ENCODE peak calls at places on chromosomes 3 and 15, in ten cellular contexts. G is dermis blood vessel endothelial cell; R is activated naive CD8-positive, alpha-beta T cell treated with anti-CD3 and anti-CD28 coated beads, Interleukin-2, amount 50 U/mL, for 24 hours; K is Calu3; C is GF-D8; Y is memory B cell; V is tibial nerve; P is H9; Q is CD8-positive, alpha-beta memory T cell; A is ELF-1. Z is an unnamed sample.

GRCh38 chr3:111582114-111582461 is 13.1 kb downstream of the ZBED2 start:
- DNase-seq in G (no peak), R (no peak), K (no peak), C (no peak), Y (no peak), V (no peak), P (no peak), Q (no peak), A (no peak), Z (no peak)

GRCh38 chr3:133509482-133509881 is 64.0 kb upstream of the CDV3 start:
- DNase-seq in G (no peak), R (no peak), K (no peak), C (no peak), Y (no peak), V (no peak), P (no peak), Q (no peak), A (no peak), Z (no peak)

GRCh38 chr3:172177046-172177445 is 137.7 kb downstream of the FNDC3B start:
- DNase-seq in G (peak), R (no peak), K (no peak), C (no peak), Y (no peak), V (peak), P (no peak), Q (no peak), A (no peak), Z (no peak)

GRCh38 chr3:45803252-45803935 is 7.1 kb upstream of the SLC6A20 start:
- DNase-seq in G (no peak), R (no peak), K (no peak), C (no peak), Y (no peak), V (no peak), P (no peak), Q (no peak), A (no peak), Z (no peak)

GRCh38 chr3:132854856-132855535 is 132.8 kb upstream of the NPHP3 start:
- DNase-seq in G (no peak), R (no peak), K (no peak), C (no peak), Y (no peak), V (no peak), P (peak), Q (no peak), A (peak), Z (no peak)

GRCh38 chr15:100170280-100170654 is 171.5 kb downstream of the ADAMTS17 start:
- DNase-seq in G (no peak), R (peak), K (no peak), C (no peak), Y (no peak), V (no peak), P (no peak), Q (no peak), A (no peak), Z (peak)

GRCh38 chr15:32994810-32995424 is 199.6 kb downstream of the FMN1 start:
- DNase-seq in G (peak), R (no peak), K (no peak), C (no peak), Y (peak), V (no peak), P (no peak), Q (no peak), A (no peak), Z (no peak)

GRCh38 chr3:129741794-129742193 is 135.3 kb upstream of the PLXND1 start:
- DNase-seq in G (no peak), R (no peak), K (no peak), C (no peak), Y (no peak), V (no peak), P (no peak), Q (no peak), A (no peak), Z (no peak)

GRCh38 chr15:99118801-99119546 is 14.1 kb downstream of the SYNM start:
- DNase-seq in G (no peak), R (no peak), K (no peak), C (no peak), Y (no peak), V (no peak), P (no peak), Q (no peak), A (no peak), Z (no peak)

GRCh38 chr3:123883111-123883510 is 1.0 kb downstream of the MYLK start:
- DNase-seq in G (no peak), R (no peak), K (no peak), C (no peak), Y (no peak), V (no peak), P (no peak), Q (no peak), A (no peak), Z (no peak)

GRCh38 chr3:143973352-143974021 is 1.9 kb downstream of the DIPK2A start:
- DNase-seq in G (peak), R (no peak), K (no peak), C (no peak), Y (no peak), V (peak), P (no peak), Q (no peak), A (peak), Z (no peak)

GRCh38 chr3:126127452-126127851 is 43.5 kb upstream of the SLC41A3 start:
- DNase-seq in G (no peak), R (no peak), K (no peak), C (no peak), Y (no peak), V (no peak), P (no peak), Q (no peak), A (no peak), Z (no peak)

GRCh38 chr15:74983725-74984231 is 11.6 kb upstream of the SCAMP5 start:
- DNase-seq in G (peak), R (peak), K (peak), C (no peak), Y (no peak), V (no peak), P (no peak), Q (no peak), A (no peak), Z (no peak)

GRCh38 chr3:190097617-190098016 is 23.1 kb downstream of the P3H2 start:
- DNase-seq in G (peak), R (no peak), K (no peak), C (no peak), Y (no peak), V (no peak), P (no peak), Q (no peak), A (no peak), Z (peak)

GRCh38 chr15:45618813-45619212 is 16.0 kb upstream of the SQOR start:
- DNase-seq in G (no peak), R (no peak), K (no peak), C (no peak), Y (no peak), V (no peak), P (no peak), Q (no peak), A (no peak), Z (no peak)

GRCh38 chr3:191961036-191961435 is 500.1 kb downstream of the PYDC2 start:
- DNase-seq in G (no peak), R (no peak), K (no peak), C (no peak), Y (no peak), V (no peak), P (no peak), Q (no peak), A (no peak), Z (no peak)

GRCh38 chr3:46984591-46985459 is 5.4 kb downstream of the NBEAL2 start:
- DNase-seq in G (no peak), R (no peak), K (no peak), C (no peak), Y (no peak), V (no peak), P (no peak), Q (no peak), A (no peak), Z (no peak)

GRCh38 chr15:31488437-31489204 is 162.0 kb downstream of the KLF13 start:
- DNase-seq in G (peak), R (no peak), K (peak), C (peak), Y (peak), V (peak), P (peak), Q (no peak), A (peak), Z (peak)

GRCh38 chr15:59256538-59256937 is 49.9 kb downstream of the LDHAL6B start:
- DNase-seq in G (no peak), R (no peak), K (peak), C (no peak), Y (no peak), V (no peak), P (no peak), Q (no peak), A (no peak), Z (no peak)

GRCh38 chr3:149145361-149145760 is 15.9 kb downstream of the HPS3 start:
- DNase-seq in G (no peak), R (no peak), K (no peak), C (no peak), Y (no peak), V (no peak), P (no peak), Q (no peak), A (no peak), Z (no peak)

GRCh38 chr15:68347392-68347791 is 69.8 kb downstream of the FEM1B start:
- DNase-seq in G (peak), R (no peak), K (no peak), C (no peak), Y (no peak), V (no peak), P (no peak), Q (no peak), A (no peak), Z (no peak)

GRCh38 chr3:18790384-18790783 is 357.9 kb upstream of the KCNH8 start:
- DNase-seq in G (no peak), R (no peak), K (no peak), C (no peak), Y (no peak), V (no peak), P (no peak), Q (no peak), A (no peak), Z (no peak)

GRCh38 chr3:188955919-188956318 is 215.9 kb upstream of the TPRG1 start:
- DNase-seq in G (no peak), R (no peak), K (no peak), C (no peak), Y (no peak), V (no peak), P (no peak), Q (no peak), A (no peak), Z (no peak)

GRCh38 chr3:136893848-136894443 is 31.9 kb downstream of the NCK1 start:
- DNase-seq in G (peak), R (no peak), K (peak), C (no peak), Y (no peak), V (no peak), P (no peak), Q (no peak), A (peak), Z (no peak)

GRCh38 chr3:113153499-113154107 is 57.8 kb upstream of the BOC start:
- DNase-seq in G (no peak), R (no peak), K (no peak), C (no peak), Y (no peak), V (no peak), P (no peak), Q (no peak), A (no peak), Z (no peak)

GRCh38 chr3:12588674-12589054 is 31.8 kb downstream of the MKRN2 start:
- DNase-seq in G (no peak), R (no peak), K (no peak), C (no peak), Y (no peak), V (no peak), P (no peak), Q (no peak), A (no peak), Z (no peak)

GRCh38 chr15:38810686-38811085 is 246.1 kb upstream of the RASGRP1 start:
- DNase-seq in G (no peak), R (no peak), K (no peak), C (no peak), Y (no peak), V (no peak), P (no peak), Q (no peak), A (no peak), Z (no peak)

GRCh38 chr3:178318440-178318839 is 217.8 kb upstream of the KCNMB2 start:
- DNase-seq in G (no peak), R (no peak), K (no peak), C (no peak), Y (no peak), V (no peak), P (no peak), Q (no peak), A (no peak), Z (no peak)

GRCh38 chr15:68252925-68253534 is 23.5 kb upstream of the CLN6 start:
- DNase-seq in G (peak), R (peak), K (peak), C (peak), Y (peak), V (peak), P (no peak), Q (no peak), A (no peak), Z (peak)

GRCh38 chr3:53817809-53818208 is 28.4 kb downstream of the CHDH start:
- DNase-seq in G (no peak), R (no peak), K (no peak), C (no peak), Y (no peak), V (no peak), P (no peak), Q (no peak), A (no peak), Z (no peak)

GRCh38 chr3:168417016-168417415 is 321.3 kb upstream of the GOLIM4 start:
- DNase-seq in G (no peak), R (no peak), K (peak), C (no peak), Y (no peak), V (no peak), P (no peak), Q (no peak), A (peak), Z (no peak)

GRCh38 chr3:126858887-126859286 is 124.0 kb upstream of the PLXNA1 start:
- DNase-seq in G (peak), R (no peak), K (no peak), C (no peak), Y (no peak), V (no peak), P (no peak), Q (no peak), A (peak), Z (peak)

GRCh38 chr3:51944541-51945021 is 2.4 kb downstream of the PARP3 start:
- DNase-seq in G (no peak), R (no peak), K (no peak), C (no peak), Y (no peak), V (no peak), P (no peak), Q (no peak), A (peak), Z (no peak)

GRCh38 chr3:126146525-126147146 is 33.8 kb downstream of the ALDH1L1 start:
- DNase-seq in G (no peak), R (no peak), K (no peak), C (no peak), Y (no peak), V (no peak), P (no peak), Q (no peak), A (no peak), Z (peak)

Z was measured in H7.